ENCODE peak calls at places on chromosomes 4 and X, in eight cellular contexts. U is CD8-positive, alpha-beta T cell; Z is CD8-positive, alpha-beta memory T cell; B is hypothalamus; W is T-helper 1 cell; K is tibial artery; A is stimulated activated CD4-positive, alpha-beta T cell treated with anti-CD3 and anti-CD28 coated beads, Interleukin-4, amount 100 ng/mL, for 24 hours; Y is Caco-2. R is an unnamed sample.

GRCh38 chr4:20194079-20195013 is 57.4 kb upstream of the SLIT2 start:
- DNase-seq in U (no peak), Z (no peak), B (no peak), W (no peak), K (no peak), A (no peak), Y (no peak), R (no peak)

GRCh38 chr4:48620861-48621260 is 130.8 kb downstream of the ZAR1 start:
- DNase-seq in U (no peak), Z (no peak), B (no peak), W (no peak), K (no peak), A (no peak), Y (no peak), R (no peak)

GRCh38 chr4:108744307-108744706 is 18.5 kb downstream of the ETNPPL start:
- DNase-seq in U (no peak), Z (no peak), B (no peak), W (no peak), K (no peak), A (no peak), Y (no peak), R (no peak)

GRCh38 chr4:37243722-37244582 is 591 bp upstream of the NWD2 start:
- DNase-seq in U (no peak), Z (no peak), B (no peak), W (no peak), K (no peak), A (no peak), Y (no peak), R (no peak)

GRCh38 chrX:28312259-28312658 is 275.0 kb upstream of the IL1RAPL1 start:
- DNase-seq in U (no peak), Z (no peak), B (no peak), W (no peak), K (no peak), A (no peak), Y (no peak), R (no peak)

GRCh38 chrX:140766024-140766611 is 56.6 kb downstream of the LINC00632 start:
- DNase-seq in U (no peak), Z (peak), B (peak), W (peak), K (peak), A (peak), Y (no peak), R (peak)

GRCh38 chr4:2280531-2281300 is 18.8 kb upstream of the MXD4 start:
- DNase-seq in U (no peak), Z (no peak), B (peak), W (no peak), K (no peak), A (no peak), Y (no peak), R (no peak)

GRCh38 chrX:46575586-46575985 is 2.0 kb downstream of the CHST7 start:
- DNase-seq in U (no peak), Z (no peak), B (no peak), W (no peak), K (no peak), A (no peak), Y (no peak), R (no peak)

GRCh38 chrX:106356580-106356979 is 188.5 kb downstream of the PWWP3B start:
- DNase-seq in U (no peak), Z (no peak), B (no peak), W (no peak), K (no peak), A (no peak), Y (no peak), R (no peak)

GRCh38 chrX:1435241-1435900 is 17.3 kb downstream of the ASMTL start:
- DNase-seq in U (no peak), Z (no peak), B (no peak), W (no peak), K (peak), A (no peak), Y (peak), R (no peak)

GRCh38 chr4:3706111-3706511 is 60.1 kb upstream of the ADRA2C start:
- DNase-seq in U (no peak), Z (no peak), B (no peak), W (no peak), K (no peak), A (no peak), Y (no peak), R (no peak)

GRCh38 chr4:7552466-7552865 is 117.7 kb upstream of the PSAPL1 start:
- DNase-seq in U (no peak), Z (no peak), B (no peak), W (no peak), K (no peak), A (no peak), Y (no peak), R (no peak)

GRCh38 chrX:40074959-40075332 is 22.8 kb downstream of the BCOR start:
- DNase-seq in U (no peak), Z (no peak), B (no peak), W (no peak), K (no peak), A (no peak), Y (no peak), R (no peak)

GRCh38 chr4:34619531-34620109 is 1624.7 kb downstream of the ARAP2 start:
- DNase-seq in U (no peak), Z (no peak), B (no peak), W (no peak), K (no peak), A (no peak), Y (no peak), R (no peak)

GRCh38 chr4:70559216-70559830 is 32.7 kb upstream of the AMBN start:
- DNase-seq in U (peak), Z (peak), B (peak), W (no peak), K (peak), A (peak), Y (peak), R (peak)

GRCh38 chrX:105822138-105823091 is at the start of gene NRK:
- DNase-seq in U (no peak), Z (no peak), B (no peak), W (no peak), K (peak), A (no peak), Y (no peak), R (no peak)

GRCh38 chr4:121696641-121697461 is at the start of gene ANXA5:
- DNase-seq in U (peak), Z (peak), B (peak), W (peak), K (peak), A (peak), Y (peak), R (peak)

GRCh38 chr4:155703486-155704227 is 37.0 kb downstream of the GUCY1A1 start:
- DNase-seq in U (no peak), Z (no peak), B (no peak), W (no peak), K (no peak), A (no peak), Y (no peak), R (no peak)

GRCh38 chr4:67593741-67594175 is 35.2 kb downstream of the STAP1 start:
- DNase-seq in U (no peak), Z (no peak), B (no peak), W (no peak), K (no peak), A (no peak), Y (no peak), R (no peak)

GRCh38 chr4:152996101-152996500 is 60.0 kb downstream of the FHDC1 start:
- DNase-seq in U (no peak), Z (no peak), B (no peak), W (no peak), K (no peak), A (no peak), Y (no peak), R (no peak)

GRCh38 chrX:154717824-154718223 is 33.1 kb downstream of the GAB3 start:
- DNase-seq in U (no peak), Z (peak), B (no peak), W (no peak), K (no peak), A (no peak), Y (no peak), R (no peak)

GRCh38 chr4:107935246-107935645 is 3.9 kb downstream of the CYP2U1 start:
- DNase-seq in U (no peak), Z (no peak), B (no peak), W (no peak), K (no peak), A (no peak), Y (no peak), R (no peak)

GRCh38 chr4:143626134-143626859 is 74.2 kb downstream of the FREM3 start:
- DNase-seq in U (no peak), Z (no peak), B (no peak), W (no peak), K (peak), A (no peak), Y (no peak), R (no peak)

GRCh38 chrX:152928761-152929400 is 31.0 kb downstream of the ZNF185 start:
- DNase-seq in U (no peak), Z (no peak), B (no peak), W (no peak), K (no peak), A (no peak), Y (no peak), R (no peak)

GRCh38 chr4:24978291-24979072 is 52.3 kb downstream of the LGI2 start:
- DNase-seq in U (no peak), Z (no peak), B (no peak), W (no peak), K (peak), A (no peak), Y (no peak), R (no peak)

GRCh38 chr4:60723796-60724195 is 476.3 kb upstream of the ADGRL3 start:
- DNase-seq in U (no peak), Z (no peak), B (no peak), W (no peak), K (no peak), A (no peak), Y (no peak), R (no peak)

GRCh38 chr4:108799335-108799734 is 36.5 kb upstream of the ETNPPL start:
- DNase-seq in U (no peak), Z (no peak), B (no peak), W (no peak), K (no peak), A (no peak), Y (no peak), R (no peak)

GRCh38 chr4:35963383-35963782 is 280.9 kb downstream of the ARAP2 start:
- DNase-seq in U (no peak), Z (no peak), B (no peak), W (no peak), K (no peak), A (no peak), Y (no peak), R (no peak)

GRCh38 chrX:7133036-7133412 is 14.5 kb upstream of the STS start:
- DNase-seq in U (no peak), Z (no peak), B (no peak), W (no peak), K (no peak), A (no peak), Y (peak), R (no peak)

GRCh38 chr4:128287159-128287870 is at the start of gene PGRMC2:
- DNase-seq in U (no peak), Z (no peak), B (no peak), W (peak), K (no peak), A (no peak), Y (peak), R (no peak)

GRCh38 chr4:124415206-124415605 is 297.3 kb downstream of the ANKRD50 start:
- DNase-seq in U (no peak), Z (no peak), B (no peak), W (no peak), K (no peak), A (no peak), Y (no peak), R (no peak)

GRCh38 chr4:1408418-1408817 is 2.2 kb upstream of the NKX1-1 start:
- DNase-seq in U (no peak), Z (no peak), B (no peak), W (no peak), K (no peak), A (no peak), Y (no peak), R (no peak)